ENCODE peak calls at places on chromosomes 12 and 14, in eight cellular contexts. S is AG10803, U is Peyer's patch, E is fibroblast of pulmonary artery, M is type B pancreatic cell, L is nephron progenitor cell, J is astrocyte of the spinal cord, X is mucosa of descending colon. F is an unnamed sample.

GRCh38 chr14:71534506-71534905 is 397.7 kb upstream of the RGS6 start:
- DNase-seq in S (no peak), U (no peak), E (no peak), M (no peak), L (no peak), J (no peak), X (no peak), F (no peak)

GRCh38 chr14:50055461-50056228 is 60.7 kb downstream of the VCPKMT start:
- DNase-seq in S (no peak), U (peak; percentile 51), E (no peak), M (no peak), L (no peak), J (no peak), X (no peak), F (no peak)

GRCh38 chr14:72559227-72559626 is 334.7 kb downstream of the DPF3 start:
- DNase-seq in S (peak; percentile 53), U (no peak), E (no peak), M (no peak), L (peak; percentile 38), J (peak; percentile 69), X (no peak), F (no peak)

GRCh38 chr12:15963271-15963670 is 52.1 kb downstream of the DERA start:
- DNase-seq in S (no peak), U (no peak), E (peak; percentile 33), M (no peak), L (no peak), J (peak; percentile 39), X (no peak), F (no peak)

GRCh38 chr14:102922490-102923200 is at the start of gene AMN:
- DNase-seq in S (no peak), U (peak; percentile 90), E (peak; percentile 8), M (no peak), L (no peak), J (no peak), X (peak; percentile 92), F (no peak)

GRCh38 chr14:102280376-102280962 is 24.5 kb downstream of the MOK start:
- DNase-seq in S (peak; percentile 99), U (no peak), E (peak; percentile 99), M (no peak), L (no peak), J (peak; percentile 96), X (no peak), F (no peak)

GRCh38 chr14:77099425-77100167 is 1.5 kb downstream of the CIPC start:
- DNase-seq in S (peak; percentile 77), U (no peak), E (peak; percentile 73), M (no peak), L (no peak), J (peak; percentile 71), X (no peak), F (no peak)

GRCh38 chr14:22303589-22304195 is 285.3 kb downstream of the DAD1 start:
- DNase-seq in S (peak; percentile 5), U (no peak), E (peak; percentile 29), M (no peak), L (no peak), J (peak; percentile 47), X (no peak), F (no peak)

GRCh38 chr14:92670177-92670576 is 78.2 kb downstream of the LGMN start:
- DNase-seq in S (peak; percentile 97), U (no peak), E (peak; percentile 60), M (no peak), L (no peak), J (peak; percentile 63), X (no peak), F (no peak)
- TF ChIP-seq CTCF in S (peak; percentile 54), U (no peak), E (peak; percentile 19), M (no peak), L (no peak), J (peak; percentile 37), X (no peak), F (no peak)

GRCh38 chr12:32496946-32497345 is 97.6 kb downstream of the FGD4 start:
- DNase-seq in S (no peak), U (no peak), E (no peak), M (no peak), L (no peak), J (no peak), X (no peak), F (no peak)
- TF ChIP-seq CTCF in S (no peak), U (no peak), E (no peak), M (no peak), L (no peak), J (no peak), X (no peak), F (no peak)

GRCh38 chr12:67070307-67070600 is 198.9 kb upstream of the CAND1 start:
- DNase-seq in S (no peak), U (no peak), E (no peak), M (no peak), L (no peak), J (no peak), X (no peak), F (no peak)

GRCh38 chr12:67068204-67068731 is 200.9 kb upstream of the CAND1 start:
- DNase-seq in S (no peak), U (no peak), E (no peak), M (no peak), L (peak; percentile 46), J (no peak), X (no peak), F (no peak)

GRCh38 chr12:67069451-67070306 is 199.5 kb upstream of the CAND1 start:
- DNase-seq in S (no peak), U (peak; percentile 55), E (no peak), M (peak; percentile 73), L (peak; percentile 73), J (peak; percentile 18), X (peak; percentile 72), F (no peak)

GRCh38 chr12:67067453-67068203 is 201.5 kb upstream of the CAND1 start:
- DNase-seq in S (no peak), U (no peak), E (no peak), M (no peak), L (peak; percentile 15), J (no peak), X (peak; percentile 23), F (no peak)

GRCh38 chr12:67068773-67069450 is 200.2 kb upstream of the CAND1 start:
- DNase-seq in S (peak; percentile 24), U (peak; percentile 73), E (peak; percentile 25), M (peak; percentile 73), L (peak; percentile 73), J (peak; percentile 43), X (peak; percentile 78), F (no peak)
- TF ChIP-seq CTCF in S (no peak), U (no peak), E (no peak), M (no peak), L (no peak), J (no peak), X (no peak), F (no peak)

GRCh38 chr14:95024380-95024779 is 132.9 kb downstream of the DICER1 start:
- DNase-seq in S (no peak), U (no peak), E (no peak), M (no peak), L (no peak), J (no peak), X (no peak), F (no peak)
- TF ChIP-seq CTCF in S (no peak), U (no peak), E (no peak), M (no peak), L (no peak), J (no peak), X (no peak), F (no peak)

GRCh38 chr12:2291182-2291832 is 238.5 kb downstream of the CACNA1C start:
- DNase-seq in S (no peak), U (peak; percentile 65), E (peak; percentile 61), M (no peak), L (peak; percentile 47), J (peak; percentile 53), X (no peak), F (no peak)

GRCh38 chr12:2291947-2292346 is 239.2 kb downstream of the CACNA1C start:
- DNase-seq in S (no peak), U (no peak), E (no peak), M (no peak), L (no peak), J (no peak), X (no peak), F (no peak)

GRCh38 chr12:2294651-2295475 is 242.1 kb downstream of the CACNA1C start:
- DNase-seq in S (peak; percentile 85), U (no peak), E (peak; percentile 44), M (no peak), L (no peak), J (peak; percentile 56), X (no peak), F (no peak)

GRCh38 chr12:2290516-2291065 is 237.8 kb downstream of the CACNA1C start:
- DNase-seq in S (no peak), U (no peak), E (no peak), M (no peak), L (no peak), J (no peak), X (no peak), F (no peak)

GRCh38 chr12:2292560-2292959 is 239.8 kb downstream of the CACNA1C start:
- DNase-seq in S (no peak), U (no peak), E (no peak), M (no peak), L (no peak), J (no peak), X (no peak), F (no peak)
- TF ChIP-seq CTCF in S (no peak), U (no peak), E (no peak), M (no peak), L (no peak), J (no peak), X (no peak), F (no peak)

GRCh38 chr12:121227294-121227693 is 17.4 kb downstream of the P2RX4 start:
- DNase-seq in S (no peak), U (peak; percentile 84), E (no peak), M (no peak), L (no peak), J (no peak), X (peak; percentile 81), F (no peak)
- TF ChIP-seq CTCF in S (no peak), U (no peak), E (no peak), M (no peak), L (no peak), J (no peak), X (no peak), F (no peak)